ENCODE peak calls at places on chromosomes 2 and 18, in eight cellular contexts. D is CD4-positive, alpha-beta T cell; O is activated gamma-delta T cell treated with anti-CD3 and anti-CD28 coated beads, Interleukin-2, amount 50 U/mL, for 16 hours; K is NCI-H82; C is amygdala; B is activated naive CD8-positive, alpha-beta T cell treated with anti-CD3 and anti-CD28 coated beads for 36 hours; E is T1000; P is cardiac fibroblast. A is an unnamed sample.

GRCh38 chr2:109209412-109209811 is 80.4 kb downstream of the SH3RF3 start:
- DNase-seq in E (peak; percentile 19), D (no peak), B (no peak), C (no peak), O (no peak), P (peak; percentile 83), K (no peak), A (no peak)

GRCh38 chr18:56890632-56891031 is 239.5 kb downstream of the WDR7 start:
- DNase-seq in C (no peak), E (no peak), K (no peak), B (no peak), P (peak; percentile 95), D (no peak), O (no peak), A (no peak)

GRCh38 chr2:42878581-42878980 is 86.2 kb upstream of the HAAO start:
- DNase-seq in K (no peak), B (peak; percentile 32), C (no peak), D (no peak), P (peak; percentile 36), O (no peak), E (no peak), A (no peak)

GRCh38 chr2:181300600-181301291 is 156.4 kb upstream of the ITGA4 start:
- DNase-seq in O (no peak), C (no peak), K (no peak), D (no peak), E (no peak), P (no peak), B (peak; percentile 20), A (no peak)

GRCh38 chr18:12048827-12049175 is 44.8 kb upstream of the ANKRD62 start:
- DNase-seq in B (no peak), E (no peak), O (no peak), C (no peak), D (no peak), P (peak; percentile 74), K (no peak), A (no peak)

GRCh38 chr18:8732442-8733360 is 27.3 kb downstream of the MTCL1 start:
- DNase-seq in C (no peak), O (no peak), P (no peak), B (no peak), K (no peak), D (no peak), E (no peak), A (no peak)

GRCh38 chr18:70046207-70046606 is 98.5 kb upstream of the CD226 start:
- DNase-seq in E (no peak), P (peak; percentile 51), O (no peak), C (no peak), K (no peak), D (no peak), B (no peak), A (no peak)

GRCh38 chr18:23071285-23071684 is 64.0 kb upstream of the CABLES1 start:
- DNase-seq in B (peak; percentile 71), D (peak; percentile 65), P (no peak), E (no peak), K (no peak), C (no peak), O (peak; percentile 78), A (peak; percentile 66)

GRCh38 chr18:45384137-45384998 is 230.9 kb upstream of the SLC14A2 start:
- DNase-seq in P (peak; percentile 56), O (peak; percentile 7), D (peak; percentile 1), K (peak; percentile 81), E (peak; percentile 29), B (peak; percentile 25), C (peak; percentile 2), A (peak; percentile 2)